ENCODE peak calls at places on chromosomes 6 and 20, in eight cellular contexts. One of them, this sample, is unnamed.

GRCh38 chr20:4656491-4656890 is 65.2 kb upstream of the PRND start:
- DNase-seq in stimulated activated CD4-positive, alpha-beta T cell treated with anti-CD3 and anti-CD28 coated beads, Interleukin-4, amount 100 ng/mL, for 4 hours: no peak
- DNase-seq in glutamatergic neuron: no peak
- DNase-seq in stimulated activated naive CD8-positive, alpha-beta T cell treated with anti-CD3 and anti-CD28 coated beads, Interleukin-15, Interleukin-2, amounts not matched to agents 100 U/mL and 50 U/mL, for 24 hours: no peak
- DNase-seq in AG09309: no peak
- DNase-seq in PC-3: no peak
- DNase-seq in A549: no peak
- DNase-seq in epithelial cell of prostate: no peak
- DNase-seq in this sample: no peak

GRCh38 chr6:13762648-13763441 is 51.2 kb upstream of the RANBP9 start:
- DNase-seq in epithelial cell of prostate: peak
- DNase-seq in AG09309: peak
- DNase-seq in stimulated activated CD4-positive, alpha-beta T cell treated with anti-CD3 and anti-CD28 coated beads, Interleukin-4, amount 100 ng/mL, for 4 hours: no peak
- DNase-seq in PC-3: no peak
- DNase-seq in stimulated activated naive CD8-positive, alpha-beta T cell treated with anti-CD3 and anti-CD28 coated beads, Interleukin-15, Interleukin-2, amounts not matched to agents 100 U/mL and 50 U/mL, for 24 hours: peak
- DNase-seq in glutamatergic neuron: no peak
- DNase-seq in A549: no peak
- DNase-seq in this sample: peak

GRCh38 chr6:47670851-47671250 is 27.5 kb upstream of the ADGRF4 start:
- DNase-seq in glutamatergic neuron: no peak
- DNase-seq in stimulated activated CD4-positive, alpha-beta T cell treated with anti-CD3 and anti-CD28 coated beads, Interleukin-4, amount 100 ng/mL, for 4 hours: no peak
- DNase-seq in stimulated activated naive CD8-positive, alpha-beta T cell treated with anti-CD3 and anti-CD28 coated beads, Interleukin-15, Interleukin-2, amounts not matched to agents 100 U/mL and 50 U/mL, for 24 hours: no peak
- DNase-seq in PC-3: no peak
- DNase-seq in A549: no peak
- DNase-seq in AG09309: no peak
- DNase-seq in epithelial cell of prostate: no peak
- DNase-seq in this sample: no peak

GRCh38 chr6:116218172-116218633 is 35.7 kb downstream of the TSPYL4 start:
- DNase-seq in epithelial cell of prostate: no peak
- DNase-seq in A549: no peak
- DNase-seq in stimulated activated CD4-positive, alpha-beta T cell treated with anti-CD3 and anti-CD28 coated beads, Interleukin-4, amount 100 ng/mL, for 4 hours: no peak
- DNase-seq in AG09309: no peak
- DNase-seq in glutamatergic neuron: no peak
- DNase-seq in PC-3: peak
- DNase-seq in stimulated activated naive CD8-positive, alpha-beta T cell treated with anti-CD3 and anti-CD28 coated beads, Interleukin-15, Interleukin-2, amounts not matched to agents 100 U/mL and 50 U/mL, for 24 hours: no peak
- DNase-seq in this sample: no peak

GRCh38 chr20:62722627-62723026 is 14.0 kb downstream of the NTSR1 start:
- DNase-seq in AG09309: no peak
- DNase-seq in epithelial cell of prostate: no peak
- DNase-seq in glutamatergic neuron: no peak
- DNase-seq in stimulated activated CD4-positive, alpha-beta T cell treated with anti-CD3 and anti-CD28 coated beads, Interleukin-4, amount 100 ng/mL, for 4 hours: no peak
- DNase-seq in A549: no peak
- DNase-seq in PC-3: no peak
- DNase-seq in stimulated activated naive CD8-positive, alpha-beta T cell treated with anti-CD3 and anti-CD28 coated beads, Interleukin-15, Interleukin-2, amounts not matched to agents 100 U/mL and 50 U/mL, for 24 hours: no peak
- DNase-seq in this sample: no peak

GRCh38 chr6:75429304-75429703 is 64.3 kb downstream of the FILIP1 start:
- DNase-seq in PC-3: no peak
- DNase-seq in glutamatergic neuron: no peak
- DNase-seq in stimulated activated CD4-positive, alpha-beta T cell treated with anti-CD3 and anti-CD28 coated beads, Interleukin-4, amount 100 ng/mL, for 4 hours: no peak
- DNase-seq in stimulated activated naive CD8-positive, alpha-beta T cell treated with anti-CD3 and anti-CD28 coated beads, Interleukin-15, Interleukin-2, amounts not matched to agents 100 U/mL and 50 U/mL, for 24 hours: no peak
- DNase-seq in epithelial cell of prostate: no peak
- DNase-seq in AG09309: no peak
- DNase-seq in A549: no peak
- DNase-seq in this sample: no peak

GRCh38 chr20:1927217-1927616 is 32.0 kb downstream of the SIRPA start:
- DNase-seq in stimulated activated CD4-positive, alpha-beta T cell treated with anti-CD3 and anti-CD28 coated beads, Interleukin-4, amount 100 ng/mL, for 4 hours: no peak
- DNase-seq in AG09309: no peak
- DNase-seq in epithelial cell of prostate: no peak
- DNase-seq in A549: no peak
- DNase-seq in PC-3: no peak
- DNase-seq in stimulated activated naive CD8-positive, alpha-beta T cell treated with anti-CD3 and anti-CD28 coated beads, Interleukin-15, Interleukin-2, amounts not matched to agents 100 U/mL and 50 U/mL, for 24 hours: no peak
- DNase-seq in glutamatergic neuron: no peak
- DNase-seq in this sample: no peak

GRCh38 chr6:4055420-4056041 is 23.4 kb downstream of the FAM217A start:
- DNase-seq in stimulated activated naive CD8-positive, alpha-beta T cell treated with anti-CD3 and anti-CD28 coated beads, Interleukin-15, Interleukin-2, amounts not matched to agents 100 U/mL and 50 U/mL, for 24 hours: no peak
- DNase-seq in PC-3: peak
- DNase-seq in AG09309: peak
- DNase-seq in A549: peak
- DNase-seq in epithelial cell of prostate: peak
- DNase-seq in stimulated activated CD4-positive, alpha-beta T cell treated with anti-CD3 and anti-CD28 coated beads, Interleukin-4, amount 100 ng/mL, for 4 hours: no peak
- DNase-seq in glutamatergic neuron: no peak
- DNase-seq in this sample: peak

GRCh38 chr20:23536601-23537000 is 31.7 kb downstream of the CST9L start:
- DNase-seq in epithelial cell of prostate: no peak
- DNase-seq in stimulated activated naive CD8-positive, alpha-beta T cell treated with anti-CD3 and anti-CD28 coated beads, Interleukin-15, Interleukin-2, amounts not matched to agents 100 U/mL and 50 U/mL, for 24 hours: no peak
- DNase-seq in A549: no peak
- DNase-seq in AG09309: no peak
- DNase-seq in stimulated activated CD4-positive, alpha-beta T cell treated with anti-CD3 and anti-CD28 coated beads, Interleukin-4, amount 100 ng/mL, for 4 hours: no peak
- DNase-seq in glutamatergic neuron: no peak
- DNase-seq in PC-3: no peak
- DNase-seq in this sample: no peak

GRCh38 chr6:22236626-22237414 is 60.0 kb downstream of the PRL start:
- DNase-seq in stimulated activated naive CD8-positive, alpha-beta T cell treated with anti-CD3 and anti-CD28 coated beads, Interleukin-15, Interleukin-2, amounts not matched to agents 100 U/mL and 50 U/mL, for 24 hours: no peak
- DNase-seq in PC-3: peak
- DNase-seq in AG09309: peak
- DNase-seq in glutamatergic neuron: no peak
- DNase-seq in stimulated activated CD4-positive, alpha-beta T cell treated with anti-CD3 and anti-CD28 coated beads, Interleukin-4, amount 100 ng/mL, for 4 hours: no peak
- DNase-seq in A549: peak
- DNase-seq in epithelial cell of prostate: peak
- DNase-seq in this sample: no peak

GRCh38 chr6:125924169-125924568 is 32.4 kb upstream of the HINT3 start:
- DNase-seq in stimulated activated naive CD8-positive, alpha-beta T cell treated with anti-CD3 and anti-CD28 coated beads, Interleukin-15, Interleukin-2, amounts not matched to agents 100 U/mL and 50 U/mL, for 24 hours: no peak
- DNase-seq in glutamatergic neuron: no peak
- DNase-seq in epithelial cell of prostate: peak
- DNase-seq in stimulated activated CD4-positive, alpha-beta T cell treated with anti-CD3 and anti-CD28 coated beads, Interleukin-4, amount 100 ng/mL, for 4 hours: no peak
- DNase-seq in AG09309: no peak
- DNase-seq in A549: no peak
- DNase-seq in PC-3: peak
- DNase-seq in this sample: no peak

GRCh38 chr6:13411484-13411883 is 75.9 kb downstream of the GFOD1 start:
- DNase-seq in stimulated activated CD4-positive, alpha-beta T cell treated with anti-CD3 and anti-CD28 coated beads, Interleukin-4, amount 100 ng/mL, for 4 hours: no peak
- DNase-seq in epithelial cell of prostate: no peak
- DNase-seq in glutamatergic neuron: no peak
- DNase-seq in A549: no peak
- DNase-seq in stimulated activated naive CD8-positive, alpha-beta T cell treated with anti-CD3 and anti-CD28 coated beads, Interleukin-15, Interleukin-2, amounts not matched to agents 100 U/mL and 50 U/mL, for 24 hours: no peak
- DNase-seq in PC-3: no peak
- DNase-seq in AG09309: no peak
- DNase-seq in this sample: no peak